ENCODE peak calls at places on chromosomes 3 and 15, in four cellular contexts. J is HepG2, B is K562, M is HCT116. T is an unnamed sample.
A peak's percentile ranks its signal among the peaks of the same experiment; 100 is the strongest.

GRCh38 chr3:3665546-3665945 is 133.7 kb upstream of the LRRN1 start:
- DNase-seq in J (no peak), B (no peak), M (no peak), T (no peak)

GRCh38 chr3:57778499-57778898 is 22.4 kb downstream of the SLMAP start:
- DNase-seq in J (no peak), M (no peak), B (no peak), T (no peak)

GRCh38 chr15:79675982-79676381 is 220.8 kb downstream of the MTHFS start:
- DNase-seq in J (no peak), M (no peak), B (no peak), T (no peak)

GRCh38 chr3:86991840-86992430 is 986 bp upstream of the VGLL3 start:
- DNase-seq in B (no peak), M (no peak), J (no peak), T (no peak)

GRCh38 chr3:193780810-193781472 is 187.9 kb downstream of the OPA1 start:
- DNase-seq in J (peak; percentile 44), M (no peak), B (peak; percentile 78), T (no peak)

GRCh38 chr3:178087376-178087775 is 448.9 kb upstream of the KCNMB2 start:
- DNase-seq in B (no peak), M (no peak), J (no peak), T (no peak)

GRCh38 chr3:30894521-30895289 is at the start of gene GADL1:
- DNase-seq in J (no peak), B (no peak), M (no peak), T (no peak)

GRCh38 chr3:194189243-194189791 is 53.4 kb downstream of the HES1 start:
- DNase-seq in M (no peak), B (no peak), J (no peak), T (no peak)

GRCh38 chr3:107986505-107986904 is 104.3 kb downstream of the CD47 start:
- DNase-seq in M (no peak), J (no peak), B (no peak), T (no peak)

GRCh38 chr3:42118762-42119361 is 27.7 kb downstream of the TRAK1 start:
- DNase-seq in J (peak; percentile 74), M (peak; percentile 47), B (peak; percentile 49), T (no peak)

GRCh38 chr3:167380004-167380689 is at the start of gene ZBBX:
- DNase-seq in J (peak; percentile 70), M (peak; percentile 77), B (peak; percentile 67), T (peak; percentile 67)
- TF ChIP-seq REST in J (no peak), M (no peak), B (no peak), T (no peak)

GRCh38 chr3:190155752-190156151 is 35.1 kb upstream of the P3H2 start:
- DNase-seq in J (no peak), M (peak; percentile 35), B (no peak), T (no peak)

DNA sequence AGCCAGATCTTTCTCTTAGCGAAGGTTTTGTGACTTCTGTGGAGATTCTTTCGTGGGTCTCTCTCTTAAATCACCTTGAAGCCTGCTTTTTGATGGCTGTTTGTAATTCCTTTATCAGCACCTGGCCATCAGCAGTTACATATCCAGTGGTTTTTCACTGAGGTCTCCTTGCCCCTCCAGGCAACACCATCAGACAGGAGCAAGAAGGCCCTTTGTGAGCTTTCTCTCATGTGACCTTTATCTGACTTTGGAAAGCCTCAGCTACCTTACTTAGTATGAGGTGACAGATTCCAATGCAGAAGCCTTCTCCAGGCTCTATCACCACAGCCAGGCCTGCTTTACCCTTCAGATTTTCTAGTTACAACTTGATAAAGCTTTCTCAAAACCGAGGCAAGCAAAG is 30.0 kb upstream of the P3H2 start:
- DNase-seq in B (no peak), J (no peak), M (no peak), T (no peak)
- TF ChIP-seq SIN3A in B (no peak), J (no peak), M (no peak), T (no peak)

GRCh38 chr3:11542551-11542950 is 101.2 kb downstream of the VGLL4 start:
- DNase-seq in J (no peak), M (no peak), B (no peak), T (no peak)
- TF ChIP-seq TCF7L2 in J (no peak), M (no peak), B (no peak), T (no peak)

GRCh38 chr3:185250653-185251052 is 3.2 kb downstream of the EHHADH start:
- DNase-seq in B (no peak), J (peak; percentile 53), M (no peak), T (no peak)
- TF ChIP-seq REST in B (no peak), J (no peak), M (no peak), T (no peak)

GRCh38 chr3:65810277-65810676 is 228.4 kb downstream of the MAGI1 start:
- DNase-seq in B (no peak), M (no peak), J (no peak), T (no peak)

GRCh38 chr3:65814883-65815578 is 223.7 kb downstream of the MAGI1 start:
- DNase-seq in J (no peak), B (no peak), M (no peak), T (no peak)

GRCh38 chr3:65811050-65811766 is 227.5 kb downstream of the MAGI1 start:
- DNase-seq in M (no peak), B (no peak), J (no peak), T (no peak)

GRCh38 chr3:65809641-65810150 is 229.0 kb downstream of the MAGI1 start:
- DNase-seq in J (no peak), M (no peak), B (no peak), T (no peak)

DNA sequence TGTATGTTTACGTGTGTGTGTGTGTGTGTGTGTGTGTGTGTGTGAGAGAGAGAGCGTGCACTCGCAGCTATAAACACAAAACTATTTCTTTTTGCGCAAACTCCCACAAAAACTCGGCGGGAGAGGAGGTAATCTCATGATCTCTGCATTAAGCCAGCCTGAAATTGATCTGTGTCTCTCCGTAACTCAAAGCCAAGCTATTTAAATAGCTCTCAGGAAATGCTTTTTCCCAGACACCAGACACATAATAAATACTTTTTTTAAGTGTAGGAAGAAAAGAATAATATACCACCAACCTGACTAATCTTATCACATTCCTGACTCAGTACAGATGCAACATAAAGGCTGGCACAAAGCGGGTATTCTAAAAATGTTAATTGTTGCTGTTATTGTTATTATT is 226.8 kb downstream of the MAGI1 start:
- DNase-seq in B (no peak), M (no peak), J (no peak), T (no peak)
- TF ChIP-seq SIN3A in B (no peak), M (no peak), J (no peak), T (no peak)

DNA sequence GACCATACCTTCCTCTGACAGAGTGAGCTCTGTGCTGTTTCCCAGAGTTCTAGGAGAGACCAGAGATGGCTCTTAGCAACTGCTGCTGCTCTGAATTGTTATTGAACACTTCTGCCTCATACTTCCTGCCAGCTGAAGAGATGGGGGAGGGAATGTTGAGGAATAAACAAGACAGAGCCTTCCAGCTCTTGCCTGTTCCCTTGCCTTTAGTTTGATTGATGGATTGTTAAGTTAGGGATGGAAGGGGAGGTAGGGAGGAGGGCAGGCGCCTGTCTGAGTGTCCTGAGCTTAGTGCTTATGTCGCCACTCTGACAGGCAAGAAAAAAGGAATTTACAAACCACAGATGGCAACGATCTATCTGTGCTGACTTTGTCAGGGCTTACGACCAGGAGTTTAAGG is 42.8 kb downstream of the ZNF609 start:
- DNase-seq in J (no peak), B (no peak), M (no peak), T (no peak)
- TF ChIP-seq TCF7L2 in J (no peak), B (no peak), M (no peak), T (no peak)

DNA sequence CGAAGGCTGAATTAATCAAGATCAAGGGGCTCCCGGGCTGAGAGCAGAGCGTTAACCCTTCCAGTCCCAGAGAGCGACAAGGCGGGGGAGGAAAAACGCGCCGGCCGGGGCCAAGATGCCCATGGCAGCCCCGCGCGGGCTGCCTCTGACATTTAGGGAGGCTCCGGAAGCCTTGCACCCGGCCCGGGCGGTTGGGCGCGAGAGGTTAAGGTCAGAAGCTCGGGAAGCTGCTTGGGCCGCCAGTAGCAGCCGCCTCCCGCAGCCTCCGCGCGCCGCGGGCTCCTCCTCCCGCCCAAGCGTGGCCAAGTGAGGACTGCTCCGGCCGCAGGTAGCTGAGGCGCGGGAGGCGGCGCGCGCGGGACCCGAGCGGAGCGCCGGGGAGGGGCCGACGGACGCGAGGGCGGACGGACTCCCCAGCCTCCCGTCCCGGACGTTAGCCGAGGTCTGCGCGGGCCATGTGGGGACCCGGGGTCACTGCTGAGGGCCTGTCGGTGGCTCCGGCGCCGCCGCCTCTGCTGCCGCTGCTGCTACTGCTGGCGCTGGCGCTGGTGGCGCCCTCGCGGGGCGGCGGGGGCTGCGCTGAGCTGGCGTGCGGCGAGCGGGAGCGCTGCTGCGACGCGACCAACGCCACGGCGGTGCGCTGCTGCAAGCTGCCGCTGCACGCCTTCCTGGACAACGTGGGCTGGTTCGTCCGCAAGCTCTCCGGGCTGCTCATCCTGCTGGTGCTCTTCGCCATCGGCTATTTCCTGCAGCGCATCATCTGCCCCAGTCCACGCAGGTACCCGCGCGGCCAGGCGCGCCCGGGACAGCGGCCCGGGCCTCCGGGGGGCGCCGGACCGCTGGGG is at the start of gene C3orf80:
- DNase-seq in M (peak; percentile 21), B (peak; percentile 58), J (peak; percentile 12), T (no peak)
- TF ChIP-seq REST in M (no peak), B (no peak), J (no peak), T (no peak)

DNA sequence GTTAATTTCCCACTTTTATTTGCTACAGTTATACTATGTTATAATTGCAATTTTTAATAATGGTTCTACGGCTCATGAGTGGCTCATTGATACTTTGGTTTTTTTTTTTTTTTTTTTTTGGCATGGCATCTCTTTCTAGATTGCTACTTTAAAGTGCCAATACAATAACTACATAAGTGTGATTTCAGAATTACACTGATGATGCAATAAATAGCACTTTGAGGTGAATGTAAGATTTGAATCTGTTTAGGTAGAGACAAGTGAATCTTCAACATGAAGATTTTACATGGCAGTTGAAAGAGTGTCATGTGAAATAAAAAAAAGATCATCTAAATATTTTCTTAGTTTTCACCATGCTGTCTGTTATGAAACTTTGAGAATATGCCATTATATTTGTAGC is 75.7 kb downstream of the KBTBD8 start:
- DNase-seq in M (no peak), J (no peak), B (no peak), T (no peak)
- TF ChIP-seq SIN3A in M (no peak), J (no peak), B (no peak), T (no peak)

DNA sequence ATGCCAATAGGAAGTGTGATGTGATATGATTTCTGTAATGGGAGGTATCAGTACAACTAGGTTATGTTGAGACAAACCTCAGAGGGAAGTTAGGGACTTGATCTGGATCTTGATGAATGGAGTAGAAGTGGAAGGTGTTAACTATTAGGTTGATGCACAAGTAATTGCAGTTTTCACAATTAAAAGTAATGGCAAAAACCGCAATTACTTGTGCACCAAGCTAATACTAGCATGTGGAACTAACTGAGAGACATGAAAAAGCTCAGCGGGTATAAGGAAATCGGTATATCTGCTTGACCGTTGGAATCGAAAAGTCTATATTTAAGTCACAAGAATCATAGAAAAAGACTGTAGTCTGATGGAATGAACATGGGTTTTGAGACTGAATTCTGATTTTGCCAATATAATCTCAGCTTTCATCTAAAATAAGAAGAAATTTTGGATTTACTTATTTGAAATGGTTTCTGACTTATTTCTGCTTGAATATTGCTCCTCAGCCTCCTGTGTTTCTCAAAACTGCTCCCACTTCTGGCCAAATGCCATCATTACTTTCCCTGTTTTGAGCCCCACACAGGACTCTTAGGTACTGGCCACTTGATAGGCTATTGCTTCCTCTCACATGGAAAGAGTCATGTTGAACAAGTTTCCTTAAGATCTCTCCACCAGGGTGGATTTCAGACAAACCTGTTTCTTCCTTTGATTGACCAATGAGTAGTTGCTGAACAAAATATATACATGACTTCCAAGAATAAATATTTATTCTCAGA is 271.5 kb upstream of the COL8A1 start:
- DNase-seq in J (no peak), M (peak; percentile 6), B (no peak), T (no peak)
- TF ChIP-seq TCF7L2 in J (no peak), M (no peak), B (no peak), T (no peak)

T was measured in Panc1.